ENCODE peak calls at places on chromosomes 5 and 9, in five cellular contexts. U, M, P, D and K are unnamed samples. For H3K4me1 and H3K9me3, the result is how much of the 10 kb centered on the place peaks cover.

GRCh38 chr5:9596256-9596655 is 33.9 kb downstream of the TAS2R1 start:
- DNase-seq in U (no peak), M (no peak), P (no peak), D (peak), K (no peak)

GRCh38 chr5:69265931-69266330 is 31.2 kb downstream of the CDK7 start:
- DNase-seq in U (no peak), M (no peak), P (peak), D (no peak), K (peak)

GRCh38 chr5:139762624-139763170 is 32.9 kb upstream of the PSD2 start:
- DNase-seq in U (no peak), M (no peak), P (no peak), D (no peak), K (no peak)

GRCh38 chr9:136086213-136086881 is 8.7 kb downstream of the NACC2 start:
- DNase-seq in U (peak), M (no peak), P (no peak), D (no peak), K (peak)

GRCh38 chr5:65482280-65482726 is 583 bp upstream of the ADAMTS6 start:
- DNase-seq in U (no peak), M (no peak), P (peak), D (peak), K (no peak)

GRCh38 chr5:133108481-133108921 is 56.7 kb downstream of the HSPA4 start:
- DNase-seq in U (no peak), M (no peak), P (no peak), D (no peak), K (no peak)

GRCh38 chr9:94950733-94951590 is 224.5 kb downstream of the AOPEP start:
- DNase-seq in U (no peak), M (no peak), P (no peak), D (peak), K (no peak)

GRCh38 chr9:75061169-75061568 is 26.8 kb downstream of the NMRK1 start:
- DNase-seq in U (no peak), M (no peak), P (no peak), D (no peak), K (no peak)

GRCh38 chr5:145375521-145375920 is 459.6 kb downstream of the PRELID2 start:
- DNase-seq in U (no peak), M (no peak), P (peak), D (no peak), K (no peak)

GRCh38 chr9:35367451-35367850 is 122.5 kb upstream of the RUSC2 start:
- DNase-seq in U (no peak), M (no peak), P (peak), D (peak), K (no peak)

DNA sequence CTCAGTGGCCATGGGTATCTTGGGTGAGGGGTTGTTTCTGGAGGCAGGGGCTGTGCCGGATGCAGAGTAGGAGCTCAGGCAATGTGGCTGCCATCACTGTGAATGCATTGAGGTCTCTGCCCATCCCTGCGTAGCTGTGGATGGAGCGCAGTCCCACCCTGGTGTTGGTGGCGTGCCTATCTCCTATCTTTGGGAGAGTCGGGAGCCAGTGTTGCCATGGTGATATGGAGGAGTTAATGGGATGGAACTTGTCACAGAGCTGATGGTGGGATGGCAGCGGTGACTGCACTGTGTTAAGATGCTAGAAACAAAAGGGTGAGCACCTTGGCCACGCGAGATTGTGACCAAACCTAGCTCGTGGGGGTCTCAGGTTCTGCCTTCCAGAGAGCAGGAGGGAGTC is 197.3 kb downstream of the MELK start:
- DNase-seq in U (no peak), M (no peak), P (no peak), D (no peak), K (peak)
- H3K4me1 ChIP-seq in U (under half), M (under half), P (under half), D (under half), K (under half)

GRCh38 chr9:116450378-116451139 is 236.5 kb upstream of the TRIM32 start:
- DNase-seq in U (peak), M (no peak), P (no peak), D (peak), K (no peak)

GRCh38 chr9:116451500-116451899 is 235.6 kb upstream of the TRIM32 start:
- DNase-seq in U (no peak), M (no peak), P (no peak), D (no peak), K (no peak)

GRCh38 chr9:116452634-116453033 is 234.5 kb upstream of the TRIM32 start:
- DNase-seq in U (no peak), M (no peak), P (no peak), D (no peak), K (no peak)

GRCh38 chr9:116453785-116454184 is 233.3 kb upstream of the TRIM32 start:
- DNase-seq in U (no peak), M (no peak), P (no peak), D (no peak), K (no peak)

GRCh38 chr9:116452227-116452626 is 234.9 kb upstream of the TRIM32 start:
- DNase-seq in U (no peak), M (no peak), P (no peak), D (no peak), K (no peak)
- H3K9me3 ChIP-seq in U (under half), M (under half), P (under half), D (under half), K (under half)

DNA sequence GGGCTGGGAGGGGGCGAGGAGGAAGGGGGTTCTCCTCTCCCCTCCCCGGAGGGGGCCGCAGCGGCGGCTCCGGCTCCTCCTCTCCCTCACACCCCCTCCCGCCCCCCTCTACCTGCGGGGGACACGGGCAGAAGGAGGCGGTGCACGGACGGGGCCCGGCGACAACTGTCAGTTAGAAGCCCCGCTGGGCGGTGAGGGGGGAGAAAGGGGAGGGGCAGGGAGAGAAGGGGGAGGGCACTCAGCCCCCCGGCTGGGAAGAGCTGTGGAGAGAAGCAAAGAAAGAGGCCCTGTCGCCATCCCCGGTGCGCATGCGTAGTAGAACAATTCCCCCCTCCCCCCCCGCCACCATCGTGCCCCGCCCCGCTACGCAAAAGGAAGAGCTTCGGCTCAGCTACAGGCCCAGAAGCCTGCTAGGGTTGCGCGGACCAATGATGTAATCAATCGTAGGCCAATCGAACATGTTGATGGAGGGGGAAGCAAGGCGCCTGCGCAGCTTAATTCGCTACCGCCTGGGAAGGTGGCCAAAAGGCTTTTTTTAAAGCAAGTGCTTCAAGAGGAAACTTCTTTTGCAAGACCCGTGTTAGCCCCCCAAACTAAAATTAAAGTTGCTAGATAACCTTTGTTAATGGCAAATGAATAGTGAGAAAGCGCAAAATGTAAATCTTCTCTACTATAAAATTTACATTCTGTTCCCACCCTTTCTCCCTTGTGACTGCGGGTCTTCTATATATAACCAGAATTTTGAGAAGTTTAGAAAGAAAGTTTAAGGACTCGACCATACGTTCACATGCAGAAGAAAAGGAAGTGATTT is 7.0 kb downstream of the RANBP6 start:
- DNase-seq in U (peak), M (peak), P (peak), D (peak), K (peak)
- H3K4me1 ChIP-seq in U (under half), M (under half), P (under half), D (under half), K (under half)

GRCh38 chr9:40926404-40927259 is 201.8 kb downstream of the FOXD4L6 start:
- DNase-seq in U (no peak), M (no peak), P (no peak), D (no peak), K (no peak)

GRCh38 chr9:40927851-40928802 is 200.4 kb downstream of the FOXD4L6 start:
- DNase-seq in U (no peak), M (no peak), P (no peak), D (no peak), K (no peak)

GRCh38 chr9:40928803-40929487 is 199.5 kb downstream of the FOXD4L6 start:
- DNase-seq in U (no peak), M (no peak), P (no peak), D (no peak), K (no peak)

GRCh38 chr9:40925149-40925548 is 203.3 kb downstream of the FOXD4L6 start:
- DNase-seq in U (no peak), M (no peak), P (no peak), D (no peak), K (no peak)

DNA sequence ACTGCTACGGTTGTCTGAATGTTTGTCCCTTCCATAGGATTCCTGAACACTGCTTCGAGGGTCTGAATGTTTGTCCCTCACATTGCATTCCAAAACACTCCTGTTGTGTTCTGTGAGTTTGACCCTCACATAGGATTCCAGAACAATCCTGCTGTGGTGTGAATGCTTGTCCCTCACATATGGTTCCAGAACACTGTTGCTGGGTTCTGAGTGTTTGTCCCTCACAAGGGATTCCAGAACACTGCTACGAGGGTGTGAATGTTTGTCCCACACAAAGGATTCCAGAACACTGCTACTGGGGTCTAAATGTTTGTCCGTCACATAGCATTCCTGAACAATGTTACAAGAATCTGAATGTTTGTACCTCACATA is 201.2 kb downstream of the FOXD4L6 start:
- DNase-seq in U (no peak), M (no peak), P (no peak), D (no peak), K (no peak)
- H3K9me3 ChIP-seq in U (under half), M (under half), P (under half), D (under half), K (under half)

DNA sequence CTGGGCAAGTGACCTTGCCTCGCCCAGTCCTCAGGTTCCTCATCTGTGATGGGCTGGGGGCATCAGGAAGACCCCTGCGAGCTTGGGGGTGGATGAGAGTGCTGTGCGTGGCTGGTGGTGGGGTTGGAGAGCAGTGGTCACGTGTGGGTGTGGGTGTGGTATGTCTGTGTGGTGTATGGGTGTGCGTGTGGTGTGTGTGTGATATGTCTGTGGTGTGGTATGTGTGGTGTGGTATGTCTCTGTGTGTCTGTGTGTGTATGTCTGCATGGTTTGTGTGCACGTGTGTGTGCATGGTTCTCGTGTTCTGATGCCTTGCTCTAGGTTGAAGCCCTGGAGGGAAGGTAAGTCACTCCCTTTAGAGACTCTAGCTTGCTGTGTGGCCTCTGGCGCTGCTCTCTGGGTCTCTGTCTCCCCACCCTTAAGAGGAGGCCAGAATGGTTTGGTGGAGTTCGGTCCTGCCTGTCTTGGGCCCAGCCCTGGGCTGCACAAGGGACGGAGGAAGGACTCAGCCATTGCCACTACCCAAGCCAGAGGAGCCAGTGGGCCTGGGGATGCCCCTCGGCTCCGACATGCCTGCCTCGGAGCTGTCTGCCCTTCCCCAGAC is 87.0 kb downstream of the RXRA start:
- DNase-seq in U (no peak), M (no peak), P (no peak), D (no peak), K (no peak)
- H3K4me1 ChIP-seq in U (under half), M (under half), P (half or more), D (under half), K (half or more)

DNA sequence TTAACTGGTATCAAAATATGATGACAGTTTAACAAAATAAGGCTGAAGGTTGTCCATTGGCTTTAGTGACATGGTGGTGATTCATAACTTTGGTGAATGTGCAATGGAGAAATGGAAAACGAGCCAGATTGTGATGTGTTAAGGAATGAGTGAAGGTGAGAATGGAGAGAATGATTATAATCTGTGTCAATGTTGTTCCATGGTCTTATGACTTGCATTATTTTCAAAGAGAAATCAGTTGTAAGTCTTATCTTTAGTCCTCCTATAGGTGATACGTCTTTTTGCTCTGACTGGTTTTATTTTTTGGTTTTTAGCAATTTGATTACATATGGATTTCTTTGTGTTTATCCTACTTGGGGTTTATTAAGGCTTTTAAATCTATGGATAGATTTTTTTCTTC is 12.7 kb downstream of the OR1L6 start:
- DNase-seq in U (no peak), M (no peak), P (no peak), D (no peak), K (no peak)
- H3K9me3 ChIP-seq in U (under half), M (under half), P (under half), D (under half), K (under half)

GRCh38 chr5:141840295-141840812 is 37.9 kb downstream of the PCDH1 start:
- DNase-seq in U (no peak), M (no peak), P (no peak), D (no peak), K (no peak)
- H3K4me1 ChIP-seq in U (under half), M (under half), P (under half), D (under half), K (half or more)